ENCODE peak calls at places on chromosomes 11 and 22, in five cellular contexts. U is HepG2, J is H1, K is GM12878, A is K562. T is an unnamed sample.

GRCh38 chr22:21802056-21802455 is 65.4 kb downstream of the MAPK1 start:
- DNase-seq in U (no peak), J (peak; percentile 22), K (no peak), A (no peak), T (no peak)

GRCh38 chr22:17927062-17927461 is 97.3 kb downstream of the MICAL3 start:
- DNase-seq in U (no peak), A (no peak), K (no peak), J (no peak), T (no peak)

GRCh38 chr11:67267188-67268035 is 1.1 kb downstream of the GRK2 start:
- DNase-seq in J (no peak), A (no peak), K (no peak), U (peak; percentile 61), T (no peak)

GRCh38 chr11:44047931-44048431 is at the start of gene ACCSL:
- DNase-seq in K (no peak), A (no peak), U (no peak), J (no peak), T (no peak)

GRCh38 chr11:27388869-27389268 is 25.9 kb upstream of the CCDC34 start:
- DNase-seq in J (no peak), K (no peak), A (no peak), U (no peak), T (no peak)

GRCh38 chr11:64148200-64148916 is 17.6 kb downstream of the MACROD1 start:
- DNase-seq in K (no peak), A (peak; percentile 78), J (peak; percentile 93), U (peak; percentile 50), T (peak; percentile 27)

GRCh38 chr11:27285761-27286160 is 77.3 kb downstream of the CCDC34 start:
- DNase-seq in U (no peak), A (no peak), K (no peak), J (no peak), T (no peak)

GRCh38 chr11:35590412-35590811 is 27.8 kb upstream of the FJX1 start:
- DNase-seq in A (no peak), K (no peak), U (no peak), J (no peak), T (no peak)

GRCh38 chr22:22164541-22165272 is 79.9 kb upstream of the VPREB1 start:
- DNase-seq in J (no peak), U (no peak), K (no peak), A (no peak), T (no peak)

GRCh38 chr11:65500262-65501004 is 1.6 kb downstream of the MALAT1 start:
- DNase-seq in J (no peak), U (no peak), A (no peak), K (no peak), T (no peak)

GRCh38 chr22:35436421-35436820 is 36.5 kb downstream of the MCM5 start:
- DNase-seq in J (no peak), K (no peak), A (no peak), U (no peak), T (no peak)

DNA sequence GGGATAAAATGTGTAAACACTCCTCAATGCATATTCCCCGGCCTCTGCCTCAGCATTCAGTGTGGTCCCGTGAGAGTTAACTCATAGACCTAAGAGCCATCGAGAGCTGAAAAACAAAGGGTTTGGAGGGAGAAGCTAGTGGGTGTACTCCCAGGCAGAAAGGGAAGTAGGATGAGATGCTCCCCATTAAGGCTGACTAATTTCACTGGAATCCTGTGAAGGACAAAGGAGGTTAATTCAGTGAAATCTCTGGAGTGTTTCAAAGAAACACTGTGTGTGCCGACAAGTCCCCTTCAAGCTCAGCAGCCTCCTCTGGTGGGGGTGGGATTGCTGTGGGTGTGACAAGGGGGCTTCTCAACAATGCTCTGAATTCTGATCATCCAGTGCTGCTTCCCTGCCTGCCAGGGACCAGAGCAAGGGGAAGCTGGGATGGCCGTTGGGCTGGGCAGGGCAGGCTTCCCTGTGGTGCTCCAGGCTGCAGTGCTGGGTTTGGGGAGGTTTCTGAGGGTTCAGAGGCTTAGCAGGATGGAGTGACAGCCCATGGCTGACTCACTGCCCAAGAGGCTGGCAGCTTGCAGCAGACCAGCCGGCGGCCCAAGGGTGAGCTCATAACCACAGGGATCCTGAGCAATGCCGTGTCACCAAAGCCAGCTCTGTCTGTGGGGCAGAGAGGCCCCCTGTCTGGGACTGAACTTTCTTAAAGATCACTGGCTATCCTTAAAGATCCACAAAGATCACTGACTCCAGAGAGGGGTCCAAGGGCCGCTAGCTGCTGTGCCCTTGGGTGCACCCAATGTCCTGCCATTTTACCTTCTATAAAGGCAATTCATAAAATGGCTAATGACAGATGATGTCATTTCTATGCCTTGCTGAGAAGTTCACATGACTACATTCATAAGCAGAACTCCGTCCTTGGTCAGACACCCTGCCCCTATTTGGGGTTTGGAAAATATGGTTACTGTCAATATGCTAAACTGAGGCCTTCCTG is 61.3 kb upstream of the BMAL1 start:
- DNase-seq in A (no peak), J (peak; percentile 56), U (peak; percentile 37), K (no peak), T (peak; percentile 94)
- TF ChIP-seq SRF in A (no peak), J (no peak), U (no peak), K (no peak), T (peak; percentile 61)

GRCh38 chr11:128658499-128658898 is 35.4 kb upstream of the FLI1 start:
- DNase-seq in K (no peak), J (no peak), U (no peak), A (no peak), T (no peak)

GRCh38 chr11:128648711-128649110 is 45.2 kb upstream of the FLI1 start:
- DNase-seq in A (no peak), J (no peak), K (no peak), U (no peak), T (no peak)

GRCh38 chr11:128653828-128654231 is 40.0 kb upstream of the FLI1 start:
- DNase-seq in K (no peak), U (no peak), J (peak; percentile 57), A (no peak), T (no peak)
- TF ChIP-seq JUND in K (no peak), U (no peak), J (no peak), A (no peak), T (no peak)

DNA sequence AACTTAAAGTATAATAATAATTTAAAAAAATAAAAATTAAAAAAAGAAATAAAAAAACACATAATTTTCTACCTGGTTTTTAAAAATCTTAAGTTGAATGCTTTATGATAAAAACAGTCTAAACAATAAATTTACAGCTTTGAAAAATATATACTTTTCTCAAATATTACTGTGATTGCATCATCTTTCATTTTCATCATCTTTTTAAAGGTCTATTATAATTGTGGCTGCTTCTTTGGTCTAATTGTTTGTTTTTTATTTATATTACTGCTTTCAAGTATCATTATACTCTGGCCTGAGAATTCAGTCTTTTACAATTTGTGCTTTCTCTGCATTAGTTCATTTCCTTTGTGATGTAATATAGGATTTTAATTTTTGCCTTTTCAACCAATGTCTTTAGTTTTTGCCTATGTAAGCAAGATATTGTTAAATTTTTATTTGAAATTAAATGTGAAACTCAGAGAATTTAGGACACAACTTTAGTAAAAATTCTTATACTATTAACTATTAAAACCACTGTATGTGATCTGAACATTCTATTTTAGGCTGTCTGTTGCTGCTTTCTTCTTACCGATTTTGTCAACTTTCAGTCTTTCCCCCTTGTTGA is 7.3 kb downstream of the CYP2R1 start:
- DNase-seq in K (no peak), J (no peak), U (no peak), A (no peak), T (no peak)
- TF ChIP-seq POLR2A in K (no peak), J (no peak), U (no peak), A (no peak), T (no peak)

DNA sequence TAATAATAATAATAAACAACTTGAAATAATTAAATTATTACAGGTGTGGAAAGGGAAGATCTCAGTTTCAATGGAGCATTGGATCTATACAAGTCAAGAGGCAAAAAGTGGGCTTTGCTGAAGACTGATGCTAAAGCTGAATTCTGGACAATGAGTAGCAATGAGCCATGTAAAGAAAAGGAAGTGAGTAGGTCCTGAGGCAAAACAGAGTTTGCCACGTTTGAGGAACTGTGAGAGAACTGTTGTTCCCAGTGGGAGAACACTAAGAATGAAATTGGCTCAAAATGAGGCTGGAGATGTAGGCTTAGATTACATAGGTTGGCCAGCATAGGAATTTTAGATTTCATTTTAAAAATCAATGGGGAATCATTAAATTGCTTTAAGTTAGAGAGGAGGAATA is 33.9 kb upstream of the TEAD1 start:
- DNase-seq in K (no peak), U (no peak), J (no peak), A (no peak), T (no peak)
- TF ChIP-seq SRF in K (no peak), U (no peak), J (no peak), A (no peak), T (no peak)

GRCh38 chr22:45341503-45341902 is 31.8 kb downstream of the FAM118A start:
- DNase-seq in U (no peak), A (no peak), K (no peak), J (no peak), T (no peak)
- TF ChIP-seq JUND in U (no peak), A (no peak), K (no peak), J (no peak), T (no peak)

GRCh38 chr11:76209956-76210885 is 3.9 kb upstream of the WNT11 start:
- DNase-seq in J (peak; percentile 62), U (no peak), K (no peak), A (no peak), T (no peak)

GRCh38 chr11:76207642-76208378 is 1.5 kb upstream of the WNT11 start:
- DNase-seq in A (peak; percentile 92), U (peak; percentile 42), J (peak; percentile 89), K (no peak), T (peak; percentile 51)

GRCh38 chr11:76209671-76209955 is 3.3 kb upstream of the WNT11 start:
- DNase-seq in A (no peak), U (no peak), K (no peak), J (peak; percentile 64), T (no peak)

GRCh38 chr11:76208438-76208828 is 2.1 kb upstream of the WNT11 start:
- DNase-seq in J (no peak), K (no peak), U (no peak), A (no peak), T (no peak)

DNA sequence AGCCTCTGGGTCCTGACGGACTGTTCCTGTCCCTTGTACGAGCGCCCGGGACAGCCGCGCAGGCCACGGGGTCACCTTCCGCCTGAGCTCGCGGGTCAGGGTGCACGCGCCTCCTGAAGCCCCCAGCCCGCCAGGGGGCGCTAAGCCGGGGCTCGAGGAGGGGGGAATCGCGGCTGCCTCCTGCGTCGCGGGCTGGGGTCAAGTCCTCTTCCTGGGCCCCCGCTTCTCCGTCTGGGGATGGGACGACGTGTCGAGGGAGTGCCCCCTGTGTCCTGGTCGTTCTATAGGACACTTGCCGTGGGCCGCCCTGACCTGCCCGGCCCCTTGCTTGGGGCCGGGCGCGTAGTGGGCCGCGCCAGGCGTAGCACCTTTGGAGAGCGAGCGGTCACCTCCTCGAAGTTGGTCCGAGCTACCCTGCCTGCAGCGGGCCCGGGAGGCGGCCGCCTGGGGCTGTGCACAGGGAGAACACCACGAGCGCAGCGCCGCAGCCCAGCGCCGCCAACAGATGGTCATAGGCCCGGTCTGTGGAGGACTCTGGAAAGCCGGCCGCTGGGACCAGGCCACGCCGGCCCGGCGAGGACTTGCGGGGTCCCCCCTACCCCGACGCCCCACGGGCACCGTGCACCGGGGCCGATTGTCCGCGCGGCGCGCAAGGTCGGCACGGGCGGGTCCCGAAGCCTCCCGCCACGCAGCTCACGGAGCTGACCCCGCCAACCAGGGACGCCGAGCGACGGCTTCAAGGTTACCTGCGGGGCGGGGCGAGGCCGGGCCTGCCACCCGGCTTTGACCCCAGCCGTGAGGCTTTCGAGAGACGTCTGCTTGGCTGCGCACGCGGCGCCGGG is 2.7 kb upstream of the WNT11 start:
- DNase-seq in A (no peak), U (peak; percentile 56), K (no peak), J (peak; percentile 93), T (no peak)
- TF ChIP-seq POLR2A in A (no peak), U (no peak), K (no peak), J (no peak), T (no peak)

GRCh38 chr22:39959640-39960447 is at the start of gene TMA7B:
- DNase-seq in A (peak; percentile 49), K (no peak), U (no peak), J (no peak), T (no peak)
- TF ChIP-seq SRF in A (no peak), K (no peak), U (no peak), J (no peak), T (no peak)

T was measured in HCT116.